ENCODE peak calls at places on chromosome 15, in four cellular contexts. One of them, this sample, is unnamed.

GRCh38 chr15:83626171-83626802 is 27.6 kb upstream of the ADAMTSL3 start:
- DNase-seq in OCI-LY7: no peak
- DNase-seq in GM06990: no peak
- DNase-seq in BJ: no peak
- DNase-seq in this sample: no peak

GRCh38 chr15:28018291-28019044 is 80.6 kb downstream of the OCA2 start:
- DNase-seq in BJ: no peak
- DNase-seq in GM06990: no peak
- DNase-seq in OCI-LY7: no peak
- DNase-seq in this sample: no peak

GRCh38 chr15:40256642-40257235 is 17.9 kb downstream of the PAK6 start:
- DNase-seq in OCI-LY7: no peak
- DNase-seq in GM06990: no peak
- DNase-seq in BJ: no peak
- DNase-seq in this sample: no peak

GRCh38 chr15:69593981-69594966 is 141.7 kb downstream of the RPLP1 start:
- DNase-seq in GM06990: no peak
- DNase-seq in BJ: no peak
- DNase-seq in OCI-LY7: no peak
- DNase-seq in this sample: peak; percentile 85

GRCh38 chr15:58629625-58630024 is 119.9 kb downstream of the ADAM10 start:
- DNase-seq in OCI-LY7: no peak
- DNase-seq in GM06990: no peak
- DNase-seq in BJ: no peak
- DNase-seq in this sample: no peak

GRCh38 chr15:66931768-66932633 is 133.4 kb upstream of the SMAD3 start:
- DNase-seq in GM06990: no peak
- DNase-seq in OCI-LY7: no peak
- DNase-seq in BJ: peak; percentile 18
- DNase-seq in this sample: peak; percentile 84

GRCh38 chr15:71411538-71412482 is 296.5 kb downstream of the THSD4 start:
- DNase-seq in BJ: peak; percentile 40
- DNase-seq in GM06990: no peak
- DNase-seq in OCI-LY7: no peak
- DNase-seq in this sample: no peak

GRCh38 chr15:87082576-87082975 is 1002.9 kb downstream of the AGBL1 start:
- DNase-seq in GM06990: no peak
- DNase-seq in OCI-LY7: no peak
- DNase-seq in BJ: no peak
- DNase-seq in this sample: no peak

GRCh38 chr15:89391685-89392257 is 57.1 kb upstream of the POLG start:
- DNase-seq in BJ: no peak
- DNase-seq in OCI-LY7: no peak
- DNase-seq in GM06990: no peak
- DNase-seq in this sample: no peak

GRCh38 chr15:35067501-35068347 is 17.4 kb downstream of the NANOGP8 start:
- DNase-seq in BJ: no peak
- DNase-seq in GM06990: no peak
- DNase-seq in OCI-LY7: no peak
- DNase-seq in this sample: no peak

GRCh38 chr15:66842710-66843441 is 140.8 kb downstream of the SMAD6 start:
- DNase-seq in BJ: no peak
- DNase-seq in GM06990: no peak
- DNase-seq in OCI-LY7: no peak
- DNase-seq in this sample: peak; percentile 94

GRCh38 chr15:67212655-67213054 is 41.8 kb downstream of the AAGAB start:
- DNase-seq in BJ: no peak
- DNase-seq in GM06990: no peak
- DNase-seq in OCI-LY7: no peak
- DNase-seq in this sample: no peak

GRCh38 chr15:40460404-40460803 is 10.4 kb upstream of the CHST14 start:
- DNase-seq in GM06990: no peak
- DNase-seq in BJ: no peak
- DNase-seq in OCI-LY7: no peak
- DNase-seq in this sample: peak; percentile 80

GRCh38 chr15:43100971-43101370 is 4.9 kb downstream of the UBR1 start:
- DNase-seq in OCI-LY7: no peak
- DNase-seq in GM06990: no peak
- DNase-seq in BJ: no peak
- DNase-seq in this sample: no peak

GRCh38 chr15:40060241-40060961 is 21.4 kb upstream of the SRP14 start:
- DNase-seq in OCI-LY7: no peak
- DNase-seq in GM06990: no peak
- DNase-seq in BJ: no peak
- DNase-seq in this sample: no peak

GRCh38 chr15:25170113-25170731 is 215.4 kb downstream of the SNRPN start:
- DNase-seq in GM06990: no peak
- DNase-seq in BJ: no peak
- DNase-seq in OCI-LY7: no peak
- DNase-seq in this sample: no peak

GRCh38 chr15:77251662-77252061 is 168.2 kb downstream of the PEAK1 start:
- DNase-seq in OCI-LY7: no peak
- DNase-seq in BJ: no peak
- DNase-seq in GM06990: no peak
- DNase-seq in this sample: no peak

DNA sequence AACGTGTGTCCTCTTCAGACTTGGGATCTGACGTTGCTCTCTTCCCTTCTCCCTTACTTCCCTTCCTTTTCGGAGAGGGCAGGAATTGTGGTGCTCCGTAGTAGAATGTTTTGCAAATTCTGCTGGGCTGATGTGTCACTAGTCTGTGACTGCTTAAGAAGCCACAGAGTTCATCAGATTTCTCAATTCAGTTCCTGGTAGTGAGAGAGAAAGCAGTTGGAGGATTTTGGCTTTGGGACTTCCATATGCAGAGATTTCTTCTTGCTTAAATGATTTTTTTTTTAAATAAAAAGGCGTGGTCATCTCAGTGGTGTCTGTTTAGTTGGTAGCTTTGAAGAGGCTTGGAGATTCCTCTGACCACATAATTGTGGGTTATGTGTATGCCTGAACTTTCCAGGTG is 10.1 kb downstream of the CEMIP start:
- DNase-seq in BJ: peak; percentile 57
- DNase-seq in OCI-LY7: no peak
- DNase-seq in GM06990: no peak
- DNase-seq in this sample: peak; percentile 92
- H3K36me3 ChIP-seq in BJ: peaks cover 54% of the 10 kb centered on the region
- H3K36me3 ChIP-seq in OCI-LY7: no peaks in the 10 kb centered on the region
- H3K36me3 ChIP-seq in GM06990: no peaks in the 10 kb centered on the region
- H3K36me3 ChIP-seq in this sample: peaks cover 95% of the 10 kb centered on the region

DNA sequence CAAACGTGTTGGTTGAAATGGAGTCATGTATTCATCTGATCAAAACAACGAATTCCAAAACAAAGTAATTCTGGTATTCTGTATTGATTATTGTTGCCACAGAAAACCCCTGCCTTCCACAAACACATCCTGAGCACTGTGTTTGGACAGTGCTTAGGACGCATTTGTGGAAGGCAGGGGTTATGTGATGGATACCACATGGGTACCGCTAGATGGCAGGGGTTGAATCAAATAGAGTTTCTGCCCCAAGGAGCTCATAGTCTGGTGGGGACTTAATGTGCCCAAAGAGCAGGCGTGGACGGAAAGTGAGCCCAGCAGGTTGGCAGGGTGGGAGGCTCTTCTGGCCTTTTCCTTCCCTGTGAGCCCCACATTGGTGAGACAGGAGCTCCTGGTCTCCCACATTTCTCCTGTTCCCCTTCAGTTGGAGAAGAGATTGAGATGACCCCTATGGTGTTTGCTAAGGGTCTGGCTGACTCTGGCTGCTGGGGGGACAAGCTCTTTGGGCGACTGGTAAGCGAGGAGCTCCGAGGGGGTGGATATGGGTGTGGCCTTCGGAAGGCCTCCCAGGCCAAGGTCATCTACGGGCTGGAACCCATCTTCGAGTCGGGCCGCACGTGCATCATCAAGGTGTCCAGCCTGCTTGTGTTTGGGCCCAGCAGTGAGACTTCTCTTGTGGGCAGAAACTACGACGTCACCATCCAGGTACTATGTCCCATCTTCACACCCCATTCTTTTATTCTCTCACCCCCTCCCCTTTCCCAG is 22.1 kb upstream of the SLC28A1 start:
- DNase-seq in BJ: no peak
- DNase-seq in OCI-LY7: no peak
- DNase-seq in GM06990: no peak
- DNase-seq in this sample: no peak
- TF ChIP-seq CTCF in BJ: no peak
- TF ChIP-seq CTCF in OCI-LY7: no peak
- TF ChIP-seq CTCF in GM06990: no peak
- TF ChIP-seq CTCF in this sample: no peak

GRCh38 chr15:22890296-22890695 is 51.8 kb downstream of the NIPA2 start:
- DNase-seq in GM06990: no peak
- DNase-seq in OCI-LY7: no peak
- DNase-seq in BJ: no peak
- DNase-seq in this sample: no peak

GRCh38 chr15:22891426-22892210 is 53.2 kb downstream of the NIPA2 start:
- DNase-seq in OCI-LY7: no peak
- DNase-seq in GM06990: no peak
- DNase-seq in BJ: no peak
- DNase-seq in this sample: no peak

GRCh38 chr15:22893881-22894280 is 55.4 kb downstream of the NIPA2 start:
- DNase-seq in BJ: no peak
- DNase-seq in GM06990: no peak
- DNase-seq in OCI-LY7: no peak
- DNase-seq in this sample: no peak

GRCh38 chr15:22893081-22893480 is 54.6 kb downstream of the NIPA2 start:
- DNase-seq in BJ: no peak
- DNase-seq in OCI-LY7: no peak
- DNase-seq in GM06990: no peak
- DNase-seq in this sample: no peak

GRCh38 chr15:22892333-22892732 is 53.9 kb downstream of the NIPA2 start:
- DNase-seq in GM06990: no peak
- DNase-seq in OCI-LY7: no peak
- DNase-seq in BJ: no peak
- DNase-seq in this sample: no peak
- H3K36me3 ChIP-seq in GM06990: peaks cover 4% of the 10 kb centered on the region
- H3K36me3 ChIP-seq in OCI-LY7: no peaks in the 10 kb centered on the region
- H3K36me3 ChIP-seq in BJ: peaks cover 14% of the 10 kb centered on the region
- H3K36me3 ChIP-seq in this sample: peaks cover 25% of the 10 kb centered on the region

GRCh38 chr15:52463638-52464037 is 65.0 kb downstream of the MYO5A start:
- DNase-seq in OCI-LY7: peak; percentile 69
- DNase-seq in GM06990: no peak
- DNase-seq in BJ: no peak
- DNase-seq in this sample: no peak
- TF ChIP-seq CTCF in OCI-LY7: peak; percentile 78
- TF ChIP-seq CTCF in GM06990: peak; percentile 25
- TF ChIP-seq CTCF in BJ: no peak
- TF ChIP-seq CTCF in this sample: peak; percentile 16

GRCh38 chr15:49877117-49877860 is 241.7 kb downstream of the ATP8B4 start:
- DNase-seq in BJ: no peak
- DNase-seq in GM06990: no peak
- DNase-seq in OCI-LY7: no peak
- DNase-seq in this sample: no peak
- H3K36me3 ChIP-seq in BJ: no peaks in the 10 kb centered on the region
- H3K36me3 ChIP-seq in GM06990: no peaks in the 10 kb centered on the region
- H3K36me3 ChIP-seq in OCI-LY7: no peaks in the 10 kb centered on the region
- H3K36me3 ChIP-seq in this sample: no peaks in the 10 kb centered on the region

GRCh38 chr15:80415331-80415730 is 11.1 kb downstream of the ARNT2 start:
- DNase-seq in BJ: no peak
- DNase-seq in OCI-LY7: no peak
- DNase-seq in GM06990: no peak
- DNase-seq in this sample: no peak

GRCh38 chr15:80416702-80417101 is 12.5 kb downstream of the ARNT2 start:
- DNase-seq in OCI-LY7: no peak
- DNase-seq in BJ: no peak
- DNase-seq in GM06990: no peak
- DNase-seq in this sample: no peak

GRCh38 chr15:80419546-80419945 is 15.4 kb downstream of the ARNT2 start:
- DNase-seq in GM06990: no peak
- DNase-seq in OCI-LY7: no peak
- DNase-seq in BJ: no peak
- DNase-seq in this sample: no peak

GRCh38 chr15:80420658-80421057 is 16.5 kb downstream of the ARNT2 start:
- DNase-seq in GM06990: no peak
- DNase-seq in OCI-LY7: no peak
- DNase-seq in BJ: no peak
- DNase-seq in this sample: no peak

GRCh38 chr15:80418892-80419537 is 14.8 kb downstream of the ARNT2 start:
- DNase-seq in OCI-LY7: peak; percentile 38
- DNase-seq in BJ: no peak
- DNase-seq in GM06990: no peak
- DNase-seq in this sample: no peak
- TF ChIP-seq CTCF in OCI-LY7: peak; percentile 84
- TF ChIP-seq CTCF in BJ: peak; percentile 84
- TF ChIP-seq CTCF in GM06990: peak; percentile 77
- TF ChIP-seq CTCF in this sample: peak; percentile 86

GRCh38 chr15:68220489-68220888 is 9.0 kb downstream of the CLN6 start:
- DNase-seq in BJ: no peak
- DNase-seq in OCI-LY7: no peak
- DNase-seq in GM06990: no peak
- DNase-seq in this sample: no peak
- H3K36me3 ChIP-seq in BJ: no peaks in the 10 kb centered on the region
- H3K36me3 ChIP-seq in OCI-LY7: peaks cover 73% of the 10 kb centered on the region
- H3K36me3 ChIP-seq in GM06990: peaks cover 6% of the 10 kb centered on the region
- H3K36me3 ChIP-seq in this sample: peaks cover 9% of the 10 kb centered on the region

GRCh38 chr15:73965730-73966103 is 26.4 kb downstream of the STOML1 start:
- DNase-seq in BJ: no peak
- DNase-seq in GM06990: peak; percentile 50
- DNase-seq in OCI-LY7: peak; percentile 56
- DNase-seq in this sample: no peak

GRCh38 chr15:73964736-73965093 is 27.4 kb downstream of the STOML1 start:
- DNase-seq in BJ: no peak
- DNase-seq in OCI-LY7: peak; percentile 83
- DNase-seq in GM06990: no peak
- DNase-seq in this sample: peak; percentile 90

GRCh38 chr15:73962409-73962808 is 29.7 kb downstream of the STOML1 start:
- DNase-seq in OCI-LY7: no peak
- DNase-seq in BJ: no peak
- DNase-seq in GM06990: no peak
- DNase-seq in this sample: no peak

GRCh38 chr15:73968461-73968860 is 23.6 kb downstream of the STOML1 start:
- DNase-seq in GM06990: no peak
- DNase-seq in OCI-LY7: no peak
- DNase-seq in BJ: no peak
- DNase-seq in this sample: no peak

DNA sequence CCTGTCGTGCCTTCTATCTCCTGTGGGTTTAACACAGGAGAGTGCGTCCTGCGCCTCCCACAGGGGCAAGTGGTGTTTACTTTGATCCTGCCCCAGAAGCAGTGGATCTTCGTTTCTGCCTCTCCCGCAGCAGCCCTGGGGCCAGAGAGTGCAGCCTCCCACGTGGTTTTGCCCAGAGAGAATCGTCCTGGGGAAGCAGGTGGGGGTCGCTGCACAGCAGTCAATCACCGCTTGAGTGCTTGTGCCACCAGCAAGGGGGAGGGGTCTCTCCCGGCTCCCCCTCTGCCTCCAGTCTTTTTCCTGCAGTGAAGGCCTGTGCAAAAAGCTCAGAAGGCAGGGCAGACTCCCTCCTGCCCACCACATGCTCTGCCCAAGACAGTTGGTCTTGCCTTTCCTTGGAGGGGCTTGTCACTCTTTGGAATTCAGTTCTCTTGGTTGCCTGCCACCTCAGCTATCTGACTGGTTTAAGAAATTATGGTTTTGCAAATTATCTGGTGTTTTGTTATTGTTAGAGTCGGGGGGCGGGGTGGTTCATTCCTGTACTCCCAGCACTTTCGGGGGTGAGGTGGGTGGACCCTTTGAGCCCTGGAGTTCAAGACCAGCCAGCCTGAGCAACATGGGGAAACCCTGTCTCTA is 26.9 kb downstream of the STOML1 start:
- DNase-seq in BJ: no peak
- DNase-seq in GM06990: peak; percentile 69
- DNase-seq in OCI-LY7: peak; percentile 16
- DNase-seq in this sample: no peak
- TF ChIP-seq CTCF in BJ: no peak
- TF ChIP-seq CTCF in GM06990: no peak
- TF ChIP-seq CTCF in OCI-LY7: peak; percentile 69
- TF ChIP-seq CTCF in this sample: peak; percentile 4

This sample was measured in osteoblast.